ENCODE peak calls at places on chromosomes 3 and 15, in four cellular contexts. H is progenitor cell of endocrine pancreas, O is sigmoid colon, E is fibroblast of the aortic adventitia. V is an unnamed sample.

GRCh38 chr15:80776420-80777045 is 2.6 kb upstream of the CEMIP start:
- DNase-seq in O (peak; percentile 82), H (peak; percentile 46), E (peak; percentile 84), V (peak; percentile 64)

GRCh38 chr15:68972201-68973065 is 42.1 kb upstream of the NOX5 start:
- DNase-seq in H (no peak), E (no peak), O (no peak), V (no peak)

GRCh38 chr3:125229168-125229567 is 16.6 kb upstream of the SLC12A8 start:
- DNase-seq in E (no peak), H (no peak), O (no peak), V (no peak)

GRCh38 chr15:40287968-40288367 is 5.1 kb upstream of the ANKRD63 start:
- DNase-seq in E (peak; percentile 25), O (no peak), H (no peak), V (no peak)

GRCh38 chr3:58356054-58356453 is 23.4 kb downstream of the PXK start:
- DNase-seq in E (no peak), O (no peak), H (no peak), V (no peak)

GRCh38 chr3:122621112-122621511 is 43.7 kb downstream of the PARP15 start:
- DNase-seq in E (no peak), O (no peak), H (no peak), V (no peak)

GRCh38 chr3:112974894-112975293 is at the start of gene CD200R1:
- DNase-seq in H (no peak), O (no peak), E (no peak), V (no peak)

GRCh38 chr3:42790714-42791229 is 13.5 kb downstream of the HIGD1A start:
- DNase-seq in O (no peak), E (no peak), H (no peak), V (no peak)

GRCh38 chr3:157475921-157476395 is 27.3 kb downstream of the VEPH1 start:
- DNase-seq in H (no peak), O (no peak), E (peak; percentile 54), V (no peak)

GRCh38 chr3:175184392-175184791 is 325.3 kb downstream of the NAALADL2 start:
- DNase-seq in E (no peak), H (no peak), O (no peak), V (no peak)

GRCh38 chr3:126135398-126136076 is 44.8 kb downstream of the ALDH1L1 start:
- DNase-seq in O (peak; percentile 53), E (no peak), H (no peak), V (peak; percentile 18)

DNA sequence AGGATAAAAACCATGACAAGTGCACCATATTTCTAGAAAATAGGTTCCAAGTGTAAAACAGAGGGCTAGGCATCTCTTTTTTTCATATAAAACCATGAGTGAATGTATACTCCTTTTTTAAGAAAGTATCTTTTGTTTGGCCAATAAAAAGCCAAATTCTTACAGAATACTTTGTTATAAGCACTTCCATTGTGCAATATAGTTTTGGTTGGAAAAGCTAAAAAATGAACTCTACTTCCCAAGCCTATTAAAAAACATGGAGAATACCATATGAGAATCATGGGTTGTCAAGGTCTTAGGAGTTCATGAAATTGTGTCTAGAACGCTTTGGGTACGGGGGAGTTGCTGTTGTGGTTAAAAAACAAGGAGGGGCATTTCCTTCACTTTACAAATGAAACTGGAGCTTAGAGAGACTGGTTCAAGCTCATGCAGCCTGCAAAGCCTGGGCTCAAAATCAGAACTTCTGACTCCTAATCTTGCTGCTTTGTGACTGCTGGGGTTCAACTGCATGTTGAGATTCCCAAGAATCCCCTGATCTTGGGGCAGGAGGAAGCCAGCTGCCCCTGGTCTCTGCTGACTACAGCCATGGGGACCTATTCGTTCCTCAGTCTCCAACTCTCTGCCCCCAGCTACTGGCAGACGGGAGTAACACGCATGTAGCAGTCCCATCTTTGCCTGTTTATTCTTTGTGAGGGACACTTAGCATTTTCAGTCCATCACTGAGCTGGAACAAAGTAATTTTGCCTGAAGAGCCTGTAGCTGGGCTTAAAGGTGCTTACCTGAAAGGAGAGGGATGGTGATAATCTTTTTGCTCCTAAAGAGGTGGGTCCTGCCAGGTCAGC is 229.1 kb downstream of the CHST2 start:
- DNase-seq in E (no peak), O (no peak), H (no peak), V (no peak)
- TF ChIP-seq CTCF in E (no peak), O (no peak), H (no peak), V (no peak)

GRCh38 chr3:183825380-183826161 is at the start of gene MAP6D1:
- DNase-seq in H (peak; percentile 57), E (peak; percentile 18), O (no peak), V (no peak)
- TF ChIP-seq CTCF in H (peak; percentile 56), E (peak; percentile 24), O (no peak), V (no peak)

GRCh38 chr3:196198771-196199753 is 12.1 kb downstream of the ZDHHC19 start:
- DNase-seq in O (no peak), H (no peak), E (no peak), V (no peak)
- TF ChIP-seq CTCF in O (no peak), H (no peak), E (no peak), V (no peak)

GRCh38 chr3:24154003-24154695 is 209.1 kb downstream of the NR1D2 start:
- DNase-seq in E (no peak), H (no peak), O (no peak), V (no peak)

GRCh38 chr3:24151595-24151994 is 206.5 kb downstream of the NR1D2 start:
- DNase-seq in E (peak; percentile 91), H (no peak), O (no peak), V (no peak)

GRCh38 chr3:24145481-24145880 is 200.4 kb downstream of the NR1D2 start:
- DNase-seq in E (peak; percentile 18), O (no peak), H (no peak), V (no peak)

GRCh38 chr3:24145981-24146822 is 201.1 kb downstream of the NR1D2 start:
- DNase-seq in H (no peak), E (peak; percentile 77), O (no peak), V (no peak)

DNA sequence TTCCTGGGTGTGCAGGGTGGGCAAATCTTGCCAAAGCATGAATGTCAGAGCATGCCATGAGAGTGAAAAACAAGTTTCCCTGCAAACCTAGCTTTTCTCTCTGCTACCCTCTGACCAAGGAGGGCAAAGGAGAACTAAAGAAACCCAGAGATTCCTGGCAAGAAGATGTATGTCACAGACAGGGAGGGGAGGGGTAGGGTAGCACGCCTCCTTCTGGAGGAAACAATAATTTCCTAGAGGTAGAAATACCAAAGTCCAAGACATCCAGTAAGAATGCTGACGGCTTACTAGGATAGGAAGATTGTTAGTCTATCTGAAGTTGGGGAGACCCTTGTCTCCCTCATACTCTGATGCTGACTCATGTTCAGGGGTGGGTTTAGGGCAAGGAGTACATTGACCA is 203.9 kb downstream of the NR1D2 start:
- DNase-seq in O (no peak), H (no peak), E (no peak), V (no peak)
- TF ChIP-seq CTCF in O (no peak), H (peak; percentile 13), E (no peak), V (no peak)

GRCh38 chr3:146163584-146163983 is 2.6 kb upstream of the PLOD2 start:
- DNase-seq in E (peak; percentile 99), O (no peak), H (no peak), V (no peak)
- TF ChIP-seq CTCF in E (peak; percentile 46), O (peak; percentile 7), H (no peak), V (no peak)

V was measured in ovary.